ENCODE peak calls at places on chromosomes 3 and 15, in six cellular contexts. T is GM12878, F is NB4, R is K562, K is A549, S is HepG2. L is an unnamed sample.

GRCh38 chr3:125322166-125322565 is 53.0 kb downstream of the ZNF148 start:
- DNase-seq in T (no peak), F (no peak), R (no peak), K (no peak), S (no peak), L (no peak)

GRCh38 chr3:40386213-40386612 is 771 bp upstream of the ENTPD3 start:
- DNase-seq in T (no peak), F (no peak), R (no peak), K (no peak), S (no peak), L (no peak)

GRCh38 chr3:13708871-13709595 is 160.1 kb downstream of the FBLN2 start:
- DNase-seq in T (no peak), F (no peak), R (no peak), K (no peak), S (no peak), L (no peak)

GRCh38 chr3:56970401-56971002 is 90.0 kb upstream of the SPATA12 start:
- DNase-seq in T (no peak), F (peak), R (no peak), K (no peak), S (no peak), L (no peak)

GRCh38 chr3:33758278-33758677 is 40.2 kb upstream of the PDCD6IP start:
- DNase-seq in T (no peak), F (no peak), R (no peak), K (no peak), S (no peak), L (no peak)

GRCh38 chr3:103167850-103168249 is 733.0 kb downstream of the ZPLD1 start:
- DNase-seq in T (peak), F (no peak), R (no peak), K (no peak), S (no peak), L (no peak)

GRCh38 chr15:92899910-92900711 is at the start of gene CHD2:
- DNase-seq in T (peak), F (peak), R (peak), K (peak), S (peak), L (peak)

GRCh38 chr15:101201411-101202174 is 50.3 kb downstream of the CHSY1 start:
- DNase-seq in T (no peak), F (peak), R (peak), K (peak), S (no peak), L (peak)

GRCh38 chr15:90859234-90860131 is 8.9 kb upstream of the FURIN start:
- DNase-seq in T (no peak), F (peak), R (no peak), K (no peak), S (peak), L (no peak)

GRCh38 chr3:46986055-46986730 is 6.7 kb downstream of the NBEAL2 start:
- DNase-seq in T (no peak), F (no peak), R (no peak), K (no peak), S (no peak), L (no peak)

GRCh38 chr15:67801142-67801541 is 24.2 kb upstream of the SKOR1 start:
- DNase-seq in T (no peak), F (no peak), R (no peak), K (no peak), S (no peak), L (no peak)

GRCh38 chr3:111729087-111729846 is 129.8 kb upstream of the PHLDB2 start:
- DNase-seq in T (no peak), F (no peak), R (no peak), K (no peak), S (no peak), L (peak)

GRCh38 chr15:85477061-85477460 is 96.7 kb downstream of the AKAP13 start:
- DNase-seq in T (no peak), F (no peak), R (no peak), K (no peak), S (no peak), L (no peak)

GRCh38 chr3:53195602-53196574 is 34.9 kb downstream of the PRKCD start:
- DNase-seq in T (no peak), F (peak), R (peak), K (peak), S (no peak), L (peak)

GRCh38 chr3:12708584-12709192 is 44.8 kb upstream of the RAF1 start:
- DNase-seq in T (no peak), F (no peak), R (peak), K (no peak), S (no peak), L (no peak)

GRCh38 chr3:48426401-48426909 is 3.4 kb downstream of the PLXNB1 start:
- DNase-seq in T (no peak), F (no peak), R (no peak), K (no peak), S (no peak), L (no peak)

GRCh38 chr3:98731720-98732238 is 31.4 kb upstream of the ST3GAL6 start:
- DNase-seq in T (no peak), F (no peak), R (no peak), K (no peak), S (peak), L (peak)

GRCh38 chr15:69303337-69304175 is 4.8 kb downstream of the PAQR5 start:
- DNase-seq in T (no peak), F (peak), R (peak), K (peak), S (no peak), L (no peak)

GRCh38 chr3:8482263-8482662 is 19.4 kb upstream of the LMCD1 start:
- DNase-seq in T (no peak), F (no peak), R (no peak), K (no peak), S (no peak), L (peak)

GRCh38 chr3:97291901-97292300 is 472.7 kb upstream of the ARL6 start:
- DNase-seq in T (no peak), F (no peak), R (no peak), K (no peak), S (no peak), L (no peak)

GRCh38 chr3:119901148-119901547 is 119.2 kb downstream of the NR1I2 start:
- DNase-seq in T (no peak), F (no peak), R (no peak), K (no peak), S (no peak), L (no peak)

GRCh38 chr3:191889781-191890180 is 428.8 kb downstream of the PYDC2 start:
- DNase-seq in T (no peak), F (no peak), R (no peak), K (no peak), S (no peak), L (no peak)

GRCh38 chr15:70955151-70955550 is 62.5 kb downstream of the LRRC49 start:
- DNase-seq in T (no peak), F (no peak), R (no peak), K (no peak), S (no peak), L (no peak)

GRCh38 chr3:183984749-183985729 is 32.6 kb downstream of the ABCC5 start:
- DNase-seq in T (no peak), F (no peak), R (no peak), K (no peak), S (peak), L (no peak)

GRCh38 chr3:61454806-61455205 is 106.6 kb upstream of the PTPRG start:
- DNase-seq in T (no peak), F (no peak), R (no peak), K (no peak), S (no peak), L (no peak)

GRCh38 chr3:98986073-98986472 is 84.6 kb upstream of the DCBLD2 start:
- DNase-seq in T (no peak), F (no peak), R (peak), K (no peak), S (peak), L (peak)

GRCh38 chr15:77504871-77505270 is 84.2 kb downstream of the HMG20A start:
- DNase-seq in T (no peak), F (no peak), R (no peak), K (no peak), S (no peak), L (no peak)

GRCh38 chr3:63961891-63962290 is 49.7 kb upstream of the SCAANT1 start:
- DNase-seq in T (no peak), F (peak), R (peak), K (peak), S (peak), L (peak)

GRCh38 chr15:101307048-101307896 is 12.2 kb upstream of the SNRPA1 start:
- DNase-seq in T (no peak), F (no peak), R (no peak), K (no peak), S (no peak), L (no peak)

GRCh38 chr3:7207928-7208327 is 347.0 kb downstream of the GRM7 start:
- DNase-seq in T (no peak), F (no peak), R (no peak), K (no peak), S (no peak), L (no peak)

GRCh38 chr15:67127925-67128324 is 62.5 kb downstream of the SMAD3 start:
- DNase-seq in T (no peak), F (peak), R (no peak), K (peak), S (no peak), L (peak)

GRCh38 chr15:55526559-55527036 is 18.6 kb upstream of the DNAAF4 start:
- DNase-seq in T (no peak), F (peak), R (peak), K (peak), S (peak), L (peak)

DNA sequence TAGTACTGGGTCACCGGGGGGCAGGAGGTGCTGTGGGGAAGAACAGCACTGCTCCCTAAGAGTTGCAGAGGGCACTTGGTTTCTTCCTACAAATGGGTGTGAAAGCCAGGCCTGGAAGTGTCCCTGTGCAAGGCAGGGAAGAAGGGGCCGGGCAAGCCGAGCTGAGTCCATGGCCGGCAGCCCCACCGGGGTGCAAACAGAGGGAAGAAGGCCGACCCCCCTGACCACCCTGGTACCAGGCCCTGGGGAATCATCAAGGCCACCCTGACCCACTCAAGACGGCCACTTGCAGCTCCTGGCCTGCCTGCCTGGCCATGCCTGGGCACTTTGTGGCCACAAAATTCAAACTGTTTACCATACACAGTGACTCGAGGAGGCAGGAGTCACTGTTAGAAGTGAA is 8.7 kb upstream of the DNAJB8 start:
- DNase-seq in T (no peak), F (no peak), R (no peak), K (no peak), S (no peak), L (no peak)
- TF ChIP-seq MYC in T (no peak), F (no peak), R (no peak), K (no peak), S (no peak), L (no peak)

DNA sequence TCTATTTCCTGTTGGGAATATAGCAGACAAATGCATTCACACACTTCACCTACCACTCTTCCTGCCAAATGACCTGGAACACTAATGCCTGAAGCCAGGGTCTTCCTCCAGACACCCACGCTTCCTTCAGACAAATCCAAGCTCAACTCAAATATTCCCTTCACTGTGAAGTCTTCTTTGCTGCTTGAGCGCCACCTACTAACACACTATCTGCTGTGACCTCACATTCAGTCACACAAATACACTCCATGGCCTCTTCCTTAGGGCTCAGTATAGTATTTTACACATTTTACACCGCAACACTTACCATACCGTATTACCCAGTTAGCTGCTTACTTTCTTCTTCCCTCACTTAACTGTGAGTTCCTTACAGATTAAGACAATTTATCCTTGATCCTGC is 149.4 kb downstream of the SHOX2 start:
- DNase-seq in T (no peak), F (no peak), R (no peak), K (no peak), S (no peak), L (no peak)
- TF ChIP-seq MYC in T (no peak), F (no peak), R (no peak), K (no peak), S (no peak), L (no peak)

DNA sequence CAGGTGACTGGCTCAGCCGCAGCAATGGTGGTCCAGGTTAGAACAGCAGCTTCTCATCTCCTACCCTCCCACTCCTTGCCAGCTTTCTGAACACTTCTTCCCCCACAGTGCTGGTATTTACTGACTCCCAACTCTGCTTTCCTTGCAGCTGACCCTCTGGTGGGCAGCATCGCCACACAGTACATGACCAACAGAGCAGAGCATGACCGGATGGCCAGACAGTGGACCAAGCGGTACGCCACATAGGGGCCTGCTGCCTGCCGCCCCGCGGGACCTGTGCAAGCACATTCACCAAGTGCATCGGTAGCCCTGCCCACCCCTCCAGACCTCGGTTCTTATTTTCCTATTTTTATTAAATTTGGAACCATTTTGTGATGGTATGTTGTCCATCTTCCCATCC is 216.2 kb upstream of the UBE2E1 start:
- DNase-seq in T (no peak), F (no peak), R (no peak), K (no peak), S (no peak), L (no peak)
- TF ChIP-seq MYC in T (no peak), F (no peak), R (no peak), K (no peak), S (no peak), L (no peak)

GRCh38 chr3:72174890-72175289 is 389.9 kb upstream of the PROK2 start:
- DNase-seq in T (no peak), F (no peak), R (no peak), K (no peak), S (no peak), L (no peak)
- TF ChIP-seq MYC in T (no peak), F (no peak), R (no peak), K (no peak), S (no peak), L (no peak)

GRCh38 chr15:25058080-25058785 is 103.4 kb downstream of the SNRPN start:
- DNase-seq in T (no peak), F (no peak), R (no peak), K (no peak), S (no peak), L (no peak)
- TF ChIP-seq MYC in T (no peak), F (no peak), R (no peak), K (no peak), S (no peak), L (no peak)

GRCh38 chr3:38163117-38163870 is 2.0 kb upstream of the OXSR1 start:
- DNase-seq in T (no peak), F (peak), R (peak), K (peak), S (peak), L (no peak)
- TF ChIP-seq MYC in T (no peak), F (no peak), R (no peak), K (no peak), S (no peak), L (no peak)

GRCh38 chr15:81061490-81062235 is 60.9 kb downstream of the TLNRD1 start:
- DNase-seq in T (no peak), F (no peak), R (no peak), K (no peak), S (no peak), L (no peak)
- TF ChIP-seq MYC in T (no peak), F (no peak), R (no peak), K (no peak), S (no peak), L (no peak)

L was measured in endothelial cell of umbilical vein.